ENCODE peak calls at places on chromosomes 13 and 19, in eight cellular contexts. P is uterus, O is H9, G is PC-9, K is tibial artery, B is adrenal gland, V is IMR-90, C is neural progenitor cell. X is an unnamed sample.
A peak's percentile ranks its signal among the peaks of the same experiment; 100 is the strongest.

GRCh38 chr13:34738251-34739170 is 203.6 kb upstream of the NBEA start:
- DNase-seq in G (no peak), B (no peak), V (no peak), P (no peak), C (no peak), O (no peak), K (no peak), X (no peak)

GRCh38 chr13:111328111-111328802 is 7.8 kb downstream of the TEX29 start:
- DNase-seq in P (no peak), B (no peak), O (peak; percentile 21), G (no peak), K (no peak), V (no peak), C (no peak), X (no peak)

GRCh38 chr19:1397838-1398237 is 3.5 kb downstream of the GAMT start:
- DNase-seq in K (no peak), G (no peak), B (no peak), P (no peak), V (no peak), O (peak; percentile 46), C (no peak), X (no peak)

GRCh38 chr19:12866416-12867119 is 14.7 kb downstream of the DNASE2 start:
- DNase-seq in P (no peak), B (no peak), O (peak; percentile 71), V (no peak), G (no peak), C (peak; percentile 20), K (no peak), X (no peak)

GRCh38 chr13:112063309-112063626 is 3.7 kb upstream of the SOX1 start:
- DNase-seq in G (no peak), O (no peak), V (no peak), C (no peak), B (no peak), K (no peak), P (no peak), X (no peak)

GRCh38 chr19:37926255-37926654 is 19.2 kb downstream of the SIPA1L3 start:
- DNase-seq in O (no peak), G (no peak), P (no peak), C (no peak), V (no peak), K (no peak), B (no peak), X (no peak)

GRCh38 chr13:97339019-97339988 is 94.7 kb upstream of the RAP2A start:
- DNase-seq in B (peak; percentile 61), V (peak; percentile 98), O (no peak), P (peak; percentile 71), K (peak; percentile 44), G (no peak), C (no peak), X (peak; percentile 85)

GRCh38 chr19:54433697-54434096 is 15.3 kb upstream of the LENG8 start:
- DNase-seq in V (no peak), G (no peak), O (no peak), P (no peak), C (no peak), K (no peak), B (no peak), X (no peak)

GRCh38 chr13:91200486-91200885 is 147.0 kb upstream of the MIR17HG start:
- DNase-seq in G (no peak), K (no peak), B (no peak), V (no peak), C (no peak), O (no peak), P (no peak), X (no peak)

GRCh38 chr13:113930711-113931637 is 42.9 kb downstream of the C13orf46 start:
- DNase-seq in K (peak; percentile 16), G (no peak), V (no peak), O (peak; percentile 21), C (no peak), B (peak; percentile 14), P (peak; percentile 16), X (peak; percentile 60)

GRCh38 chr13:23753523-23753922 is 135.7 kb downstream of the MIPEP start:
- DNase-seq in K (no peak), V (peak; percentile 68), G (peak; percentile 59), P (no peak), C (no peak), B (no peak), O (no peak), X (no peak)

GRCh38 chr13:73835138-73835721 is 299.0 kb downstream of the KLF12 start:
- DNase-seq in C (peak; percentile 44), P (no peak), V (peak; percentile 56), O (no peak), B (no peak), G (no peak), K (no peak), X (no peak)

GRCh38 chr13:97567510-97568243 is 133.7 kb downstream of the RAP2A start:
- DNase-seq in C (no peak), P (no peak), O (peak; percentile 45), B (peak; percentile 24), K (no peak), G (peak; percentile 90), V (peak; percentile 50), X (no peak)

GRCh38 chr19:34325961-34326360 is 39.0 kb upstream of the GPI start:
- DNase-seq in B (no peak), G (peak; percentile 75), O (no peak), P (no peak), V (peak; percentile 60), K (no peak), C (no peak), X (no peak)

GRCh38 chr19:1407662-1408299 is 395 bp downstream of the DAZAP1 start:
- DNase-seq in V (no peak), B (no peak), O (no peak), C (no peak), G (no peak), P (peak; percentile 53), K (no peak), X (no peak)

GRCh38 chr19:46844067-46844489 is 6.6 kb downstream of the AP2S1 start:
- DNase-seq in V (no peak), P (no peak), C (no peak), O (no peak), G (no peak), K (no peak), B (no peak), X (no peak)

GRCh38 chr19:35446194-35446593 is 1.9 kb upstream of the FFAR2 start:
- DNase-seq in B (no peak), O (no peak), C (no peak), G (no peak), V (no peak), P (no peak), K (no peak), X (no peak)

GRCh38 chr19:46513461-46514236 is 18.0 kb upstream of the PNMA8B start:
- DNase-seq in C (peak; percentile 93), O (peak; percentile 89), V (peak; percentile 51), G (peak; percentile 51), K (peak; percentile 68), P (peak; percentile 85), B (peak; percentile 91), X (no peak)

GRCh38 chr19:54462072-54462712 is 1.4 kb downstream of the LENG9 start:
- DNase-seq in C (no peak), P (no peak), G (peak; percentile 53), O (peak; percentile 40), V (no peak), K (no peak), B (peak; percentile 39), X (no peak)

GRCh38 chr19:12841094-12841493 is 2.8 kb downstream of the MAST1 start:
- DNase-seq in K (no peak), O (peak; percentile 98), G (no peak), B (peak; percentile 55), P (no peak), V (peak; percentile 20), C (peak; percentile 100), X (no peak)

GRCh38 chr13:22757530-22758120 is 423.2 kb upstream of the SGCG start:
- DNase-seq in K (no peak), B (no peak), V (peak; percentile 7), G (no peak), P (no peak), C (peak; percentile 22), O (no peak), X (no peak)

DNA sequence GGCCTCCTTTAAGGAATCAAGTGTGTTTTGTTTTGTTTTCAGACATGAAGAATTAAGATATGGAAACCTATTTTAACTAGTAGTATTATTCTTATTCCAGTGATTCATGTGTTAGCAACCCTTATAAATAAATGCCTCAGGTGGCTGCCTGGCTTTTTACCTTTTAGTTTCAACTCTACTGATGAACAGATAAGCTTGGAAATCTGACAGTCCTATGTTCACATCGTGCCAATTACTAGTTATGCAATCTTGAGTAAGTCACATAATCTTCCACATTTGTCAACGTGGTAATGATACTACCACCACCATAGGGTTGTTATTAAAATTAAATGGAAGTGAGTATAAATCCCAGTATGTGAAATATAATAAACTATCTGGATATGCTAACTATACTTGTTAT is 64.3 kb downstream of the TBC1D4 start:
- DNase-seq in V (no peak), C (no peak), G (peak; percentile 92), O (no peak), P (no peak), B (no peak), K (no peak), X (no peak)
- H3K4me1 ChIP-seq in V (peaks cover 11% of the 10 kb centered on the region), C (peaks cover 7% of the 10 kb centered on the region), G (peaks cover 50% of the 10 kb centered on the region), O (no peaks in the 10 kb centered on the region), P (peaks cover 9% of the 10 kb centered on the region), B (peaks cover 68% of the 10 kb centered on the region), K (peaks cover 40% of the 10 kb centered on the region), X (no peaks in the 10 kb centered on the region)

GRCh38 chr19:18161691-18162039 is 8.7 kb downstream of the PIK3R2 start:
- DNase-seq in K (no peak), B (no peak), V (no peak), G (no peak), O (no peak), P (no peak), C (no peak), X (no peak)
- TF ChIP-seq CTCF in K (no peak), B (no peak), V (no peak), G (no peak), O (no peak), P (no peak), C (no peak), X (no peak)

DNA sequence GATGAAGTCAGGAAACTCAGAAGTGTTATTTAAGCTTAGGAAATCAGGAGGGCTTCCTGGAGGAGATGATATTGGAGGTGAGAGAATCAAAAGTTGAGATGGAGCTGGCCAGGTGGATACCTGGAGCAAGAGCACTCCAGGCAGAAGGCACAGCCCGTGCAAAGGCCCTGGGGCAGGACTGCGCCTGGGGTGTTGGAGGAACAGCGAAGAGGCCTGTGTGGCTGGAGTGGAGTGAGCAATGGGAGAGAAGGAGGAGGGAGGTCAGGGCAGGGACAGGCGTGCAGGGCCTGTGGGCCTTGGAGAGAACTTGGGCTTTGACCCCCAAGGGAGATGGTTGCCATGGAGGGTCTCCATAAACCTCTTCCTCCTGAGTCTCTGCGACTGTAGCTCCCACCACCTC is 42.1 kb downstream of the ZNRF4 start:
- DNase-seq in O (no peak), C (no peak), G (no peak), P (no peak), V (no peak), B (no peak), K (no peak), X (no peak)
- H3K9me3 ChIP-seq in O (no peaks in the 10 kb centered on the region), C (peaks cover 4% of the 10 kb centered on the region), G (no peaks in the 10 kb centered on the region), P (no peaks in the 10 kb centered on the region), V (peaks cover 10% of the 10 kb centered on the region), B (no peaks in the 10 kb centered on the region), K (no peaks in the 10 kb centered on the region), X (peaks cover 10% of the 10 kb centered on the region)

DNA sequence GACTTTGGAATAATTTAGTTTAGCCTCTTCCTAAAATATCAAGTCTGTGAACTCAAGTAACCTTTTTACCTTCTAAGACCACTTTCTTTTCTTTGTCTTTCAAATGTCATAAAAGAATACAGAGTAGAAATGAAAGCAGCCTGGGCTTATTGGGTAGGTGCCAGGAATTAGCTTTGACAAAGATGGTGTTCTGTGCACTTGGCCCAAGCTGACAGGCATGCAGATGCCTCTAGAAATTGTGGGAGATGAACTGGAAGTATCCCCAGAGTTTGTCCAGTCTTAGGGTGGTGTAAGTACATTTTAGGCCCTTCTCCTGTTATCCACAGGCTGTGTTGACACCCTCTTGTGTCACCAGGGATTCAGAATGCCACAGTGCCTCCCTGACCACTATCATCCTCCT is 343.0 kb downstream of the KCNRG start:
- DNase-seq in O (no peak), B (no peak), P (peak; percentile 18), V (no peak), G (no peak), K (no peak), C (no peak), X (no peak)
- H3K4me1 ChIP-seq in O (no peaks in the 10 kb centered on the region), B (peaks cover 20% of the 10 kb centered on the region), P (peaks cover 4% of the 10 kb centered on the region), V (peaks cover 14% of the 10 kb centered on the region), G (peaks cover 27% of the 10 kb centered on the region), K (peaks cover 21% of the 10 kb centered on the region), C (no peaks in the 10 kb centered on the region), X (peaks cover 19% of the 10 kb centered on the region)

X was measured in ascending aorta.